ENCODE peak calls at places on chromosomes 2 and 18, in eight cellular contexts. One of them, this sample, is unnamed.

GRCh38 chr2:191382801-191383200 is 137.6 kb downstream of the MYO1B start:
- DNase-seq in AG09309: no peak
- DNase-seq in WERI-Rb-1: no peak
- DNase-seq in A673: no peak
- DNase-seq in stomach: peak; percentile 79
- DNase-seq in heart right ventricle: no peak
- DNase-seq in mammary epithelial cell: peak; percentile 23
- DNase-seq in cardiac fibroblast: peak; percentile 89
- DNase-seq in this sample: peak; percentile 93

GRCh38 chr2:219912530-219912929 is 285.1 kb downstream of the SLC4A3 start:
- DNase-seq in heart right ventricle: no peak
- DNase-seq in cardiac fibroblast: no peak
- DNase-seq in WERI-Rb-1: no peak
- DNase-seq in A673: no peak
- DNase-seq in stomach: no peak
- DNase-seq in AG09309: peak; percentile 14
- DNase-seq in mammary epithelial cell: peak; percentile 28
- DNase-seq in this sample: peak; percentile 28

GRCh38 chr2:98705333-98705617 is 25.7 kb downstream of the MGAT4A start:
- DNase-seq in cardiac fibroblast: no peak
- DNase-seq in WERI-Rb-1: no peak
- DNase-seq in heart right ventricle: no peak
- DNase-seq in A673: no peak
- DNase-seq in AG09309: no peak
- DNase-seq in stomach: no peak
- DNase-seq in mammary epithelial cell: no peak
- DNase-seq in this sample: no peak

GRCh38 chr2:190576565-190576964 is 42.0 kb upstream of the NEMP2 start:
- DNase-seq in heart right ventricle: no peak
- DNase-seq in stomach: no peak
- DNase-seq in mammary epithelial cell: peak; percentile 77
- DNase-seq in cardiac fibroblast: no peak
- DNase-seq in AG09309: no peak
- DNase-seq in WERI-Rb-1: no peak
- DNase-seq in A673: no peak
- DNase-seq in this sample: peak; percentile 46

GRCh38 chr2:202339052-202339870 is 36.9 kb upstream of the BMPR2 start:
- DNase-seq in A673: peak; percentile 29
- DNase-seq in heart right ventricle: no peak
- DNase-seq in stomach: no peak
- DNase-seq in AG09309: no peak
- DNase-seq in mammary epithelial cell: peak; percentile 53
- DNase-seq in cardiac fibroblast: peak; percentile 79
- DNase-seq in WERI-Rb-1: no peak
- DNase-seq in this sample: peak; percentile 90

GRCh38 chr18:77009675-77010074 is 122.9 kb downstream of the MBP start:
- DNase-seq in cardiac fibroblast: no peak
- DNase-seq in mammary epithelial cell: no peak
- DNase-seq in A673: no peak
- DNase-seq in stomach: no peak
- DNase-seq in AG09309: no peak
- DNase-seq in WERI-Rb-1: no peak
- DNase-seq in heart right ventricle: no peak
- DNase-seq in this sample: no peak

GRCh38 chr2:229794636-229795035 is 80.3 kb upstream of the DNER start:
- DNase-seq in AG09309: no peak
- DNase-seq in heart right ventricle: no peak
- DNase-seq in cardiac fibroblast: no peak
- DNase-seq in WERI-Rb-1: no peak
- DNase-seq in mammary epithelial cell: no peak
- DNase-seq in A673: no peak
- DNase-seq in stomach: no peak
- DNase-seq in this sample: no peak

GRCh38 chr2:237344972-237345870 is 68.7 kb downstream of the COL6A3 start:
- DNase-seq in mammary epithelial cell: no peak
- DNase-seq in cardiac fibroblast: peak; percentile 50
- DNase-seq in A673: no peak
- DNase-seq in stomach: no peak
- DNase-seq in AG09309: no peak
- DNase-seq in heart right ventricle: no peak
- DNase-seq in WERI-Rb-1: no peak
- DNase-seq in this sample: no peak

GRCh38 chr18:39909706-39910105 is 2045.3 kb upstream of the PIK3C3 start:
- DNase-seq in mammary epithelial cell: no peak
- DNase-seq in heart right ventricle: no peak
- DNase-seq in cardiac fibroblast: peak; percentile 11
- DNase-seq in A673: no peak
- DNase-seq in WERI-Rb-1: no peak
- DNase-seq in stomach: no peak
- DNase-seq in AG09309: no peak
- DNase-seq in this sample: no peak

GRCh38 chr18:24560511-24560981 is 100.1 kb downstream of the HRH4 start:
- DNase-seq in cardiac fibroblast: no peak
- DNase-seq in stomach: no peak
- DNase-seq in WERI-Rb-1: no peak
- DNase-seq in mammary epithelial cell: peak; percentile 74
- DNase-seq in AG09309: no peak
- DNase-seq in heart right ventricle: no peak
- DNase-seq in A673: no peak
- DNase-seq in this sample: peak; percentile 75

GRCh38 chr18:56565596-56566355 is 72.6 kb downstream of the TXNL1 start:
- DNase-seq in AG09309: peak; percentile 97
- DNase-seq in heart right ventricle: no peak
- DNase-seq in A673: no peak
- DNase-seq in WERI-Rb-1: peak; percentile 26
- DNase-seq in mammary epithelial cell: no peak
- DNase-seq in stomach: no peak
- DNase-seq in cardiac fibroblast: peak; percentile 87
- DNase-seq in this sample: peak; percentile 51

GRCh38 chr2:203782262-203782976 is 76.0 kb downstream of the CD28 start:
- DNase-seq in heart right ventricle: no peak
- DNase-seq in mammary epithelial cell: peak; percentile 94
- DNase-seq in WERI-Rb-1: peak; percentile 54
- DNase-seq in cardiac fibroblast: peak; percentile 98
- DNase-seq in stomach: peak; percentile 34
- DNase-seq in AG09309: peak; percentile 93
- DNase-seq in A673: peak; percentile 83
- DNase-seq in this sample: peak; percentile 93

GRCh38 chr18:79496978-79497637 is 101.4 kb downstream of the NFATC1 start:
- DNase-seq in WERI-Rb-1: no peak
- DNase-seq in A673: peak; percentile 73
- DNase-seq in mammary epithelial cell: no peak
- DNase-seq in stomach: no peak
- DNase-seq in cardiac fibroblast: peak; percentile 88
- DNase-seq in AG09309: no peak
- DNase-seq in heart right ventricle: no peak
- DNase-seq in this sample: no peak

GRCh38 chr2:191366199-191366598 is 121.0 kb downstream of the MYO1B start:
- DNase-seq in WERI-Rb-1: no peak
- DNase-seq in AG09309: peak; percentile 94
- DNase-seq in stomach: no peak
- DNase-seq in A673: no peak
- DNase-seq in cardiac fibroblast: peak; percentile 74
- DNase-seq in heart right ventricle: no peak
- DNase-seq in mammary epithelial cell: no peak
- DNase-seq in this sample: no peak

GRCh38 chr2:72770879-72771461 is 54.9 kb downstream of the EXOC6B start:
- DNase-seq in A673: peak; percentile 82
- DNase-seq in cardiac fibroblast: peak; percentile 88
- DNase-seq in heart right ventricle: no peak
- DNase-seq in WERI-Rb-1: peak; percentile 61
- DNase-seq in mammary epithelial cell: peak; percentile 60
- DNase-seq in stomach: peak; percentile 51
- DNase-seq in AG09309: peak; percentile 46
- DNase-seq in this sample: peak; percentile 82

GRCh38 chr2:25528173-25528572 is 145.2 kb downstream of the DTNB start:
- DNase-seq in A673: no peak
- DNase-seq in mammary epithelial cell: peak; percentile 75
- DNase-seq in stomach: no peak
- DNase-seq in heart right ventricle: no peak
- DNase-seq in cardiac fibroblast: peak; percentile 76
- DNase-seq in WERI-Rb-1: no peak
- DNase-seq in AG09309: no peak
- DNase-seq in this sample: peak; percentile 48

GRCh38 chr2:127146820-127147502 is 40.0 kb upstream of the BIN1 start:
- DNase-seq in mammary epithelial cell: no peak
- DNase-seq in heart right ventricle: no peak
- DNase-seq in cardiac fibroblast: peak; percentile 36
- DNase-seq in AG09309: no peak
- DNase-seq in WERI-Rb-1: peak; percentile 91
- DNase-seq in A673: no peak
- DNase-seq in stomach: no peak
- DNase-seq in this sample: no peak

GRCh38 chr2:854460-854859 is 96.2 kb upstream of the SNTG2 start:
- DNase-seq in stomach: peak; percentile 60
- DNase-seq in heart right ventricle: no peak
- DNase-seq in A673: no peak
- DNase-seq in AG09309: no peak
- DNase-seq in mammary epithelial cell: no peak
- DNase-seq in cardiac fibroblast: peak; percentile 24
- DNase-seq in WERI-Rb-1: peak; percentile 78
- DNase-seq in this sample: no peak

GRCh38 chr2:8312221-8312620 is 369.6 kb upstream of the ID2 start:
- DNase-seq in heart right ventricle: no peak
- DNase-seq in AG09309: no peak
- DNase-seq in WERI-Rb-1: peak; percentile 81
- DNase-seq in stomach: no peak
- DNase-seq in A673: no peak
- DNase-seq in cardiac fibroblast: no peak
- DNase-seq in mammary epithelial cell: no peak
- DNase-seq in this sample: no peak

GRCh38 chr18:10822457-10822856 is 296.6 kb downstream of the NAPG start:
- DNase-seq in mammary epithelial cell: no peak
- DNase-seq in cardiac fibroblast: no peak
- DNase-seq in stomach: no peak
- DNase-seq in WERI-Rb-1: no peak
- DNase-seq in A673: peak; percentile 95
- DNase-seq in AG09309: no peak
- DNase-seq in heart right ventricle: no peak
- DNase-seq in this sample: no peak

DNA sequence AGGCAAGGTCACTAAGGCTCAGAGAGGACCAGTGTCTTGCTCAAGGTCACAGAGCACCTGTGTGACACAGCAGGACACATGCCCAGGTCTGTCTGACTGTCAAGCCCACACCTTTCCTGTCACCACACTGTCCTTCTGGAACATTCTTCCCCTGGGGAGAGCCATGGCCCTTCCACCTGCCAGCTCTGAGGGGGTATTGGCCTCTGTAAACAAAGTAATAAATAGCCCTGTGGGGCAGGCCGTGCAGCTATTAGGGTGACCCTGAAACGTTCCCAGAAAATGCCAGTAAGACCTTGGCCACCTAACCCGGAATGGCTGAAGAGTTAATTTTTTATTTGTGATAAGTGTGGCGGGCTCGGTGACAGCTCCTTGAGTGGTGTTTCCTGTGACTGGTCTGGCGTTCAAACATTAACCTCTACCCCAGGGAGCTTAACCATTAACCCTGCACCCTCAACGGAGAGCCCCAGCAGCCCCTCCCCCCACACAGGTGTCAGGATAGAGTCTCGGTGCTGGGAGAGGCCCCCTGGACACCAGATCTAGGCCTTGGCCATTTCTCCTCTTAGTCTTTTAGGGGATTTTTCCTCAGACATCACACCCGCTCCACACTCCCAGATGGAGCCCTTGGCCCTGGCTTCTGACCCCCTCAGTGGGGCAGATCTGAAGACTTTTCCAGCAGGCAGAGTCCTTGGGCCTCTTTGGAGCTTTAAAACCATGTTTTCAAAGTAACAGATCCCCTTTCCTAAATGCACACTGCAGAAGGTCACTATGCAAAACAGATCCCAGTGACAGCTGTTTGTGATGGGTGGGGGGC is 36.6 kb downstream of the SCTR start:
- DNase-seq in mammary epithelial cell: no peak
- DNase-seq in WERI-Rb-1: no peak
- DNase-seq in stomach: peak; percentile 83
- DNase-seq in cardiac fibroblast: no peak
- DNase-seq in heart right ventricle: no peak
- DNase-seq in AG09309: no peak
- DNase-seq in A673: no peak
- DNase-seq in this sample: no peak
- H3K4me3 ChIP-seq in mammary epithelial cell: no peak overlapping the region
- H3K4me3 ChIP-seq in WERI-Rb-1: no peak overlapping the region
- H3K4me3 ChIP-seq in stomach: no peak overlapping the region
- H3K4me3 ChIP-seq in cardiac fibroblast: no peak overlapping the region
- H3K4me3 ChIP-seq in heart right ventricle: no peak overlapping the region
- H3K4me3 ChIP-seq in AG09309: no peak overlapping the region
- H3K4me3 ChIP-seq in A673: no peak overlapping the region
- H3K4me3 ChIP-seq in this sample: no peak overlapping the region

DNA sequence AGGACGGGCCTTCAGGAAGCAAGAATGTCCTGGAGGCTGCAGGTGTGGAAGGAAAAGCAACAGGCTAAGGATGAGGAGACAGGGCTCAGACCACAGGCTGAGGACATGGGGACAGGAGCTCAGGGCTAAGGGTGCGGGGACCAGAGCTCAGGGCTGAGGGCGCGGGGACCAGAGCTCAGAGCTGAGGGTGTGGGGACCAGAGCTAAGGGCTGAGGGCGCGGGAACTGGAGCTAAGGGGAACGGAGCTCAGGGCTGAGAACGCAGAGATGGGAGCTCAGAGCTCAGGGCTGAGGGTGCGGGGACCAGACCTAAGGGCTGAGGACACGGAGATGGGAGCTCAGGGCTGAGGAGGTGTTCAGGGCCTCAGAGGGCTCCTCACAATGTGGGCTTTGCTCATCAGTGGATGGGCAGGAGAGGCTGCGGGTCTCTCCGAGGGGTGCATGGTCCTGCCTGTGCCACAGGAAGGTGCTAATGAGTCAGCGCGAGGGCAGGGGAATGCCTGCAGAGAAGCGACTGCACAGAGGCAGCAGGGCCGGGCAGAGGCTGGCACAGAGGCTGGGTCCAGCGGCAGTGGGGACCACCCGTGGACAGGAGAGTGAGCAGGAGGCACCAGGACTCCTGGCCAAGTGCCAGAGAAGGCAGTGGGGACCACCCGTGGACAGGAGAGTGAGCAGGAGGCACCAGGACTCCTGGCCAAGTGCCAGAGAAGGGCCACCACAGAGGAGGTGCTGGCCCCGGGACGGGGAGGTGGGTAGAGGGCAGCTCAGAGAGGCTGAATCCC is 271.7 kb downstream of the TWIST2 start:
- DNase-seq in mammary epithelial cell: no peak
- DNase-seq in A673: no peak
- DNase-seq in heart right ventricle: peak; percentile 8
- DNase-seq in cardiac fibroblast: no peak
- DNase-seq in WERI-Rb-1: no peak
- DNase-seq in stomach: no peak
- DNase-seq in AG09309: no peak
- DNase-seq in this sample: no peak
- TF ChIP-seq CTCF in mammary epithelial cell: no peak
- TF ChIP-seq CTCF in A673: no peak
- TF ChIP-seq CTCF in heart right ventricle: no peak
- TF ChIP-seq CTCF in cardiac fibroblast: no peak
- TF ChIP-seq CTCF in WERI-Rb-1: no peak
- TF ChIP-seq CTCF in stomach: no peak
- TF ChIP-seq CTCF in AG09309: peak; percentile 16
- TF ChIP-seq CTCF in this sample: no peak

GRCh38 chr2:233556756-233557736 is 9.5 kb downstream of the USP40 start:
- DNase-seq in A673: peak; percentile 43
- DNase-seq in mammary epithelial cell: peak; percentile 92
- DNase-seq in WERI-Rb-1: no peak
- DNase-seq in AG09309: peak; percentile 78
- DNase-seq in stomach: no peak
- DNase-seq in cardiac fibroblast: peak; percentile 58
- DNase-seq in heart right ventricle: no peak
- DNase-seq in this sample: peak; percentile 81
- H3K4me3 ChIP-seq in A673: no peak overlapping the region
- H3K4me3 ChIP-seq in mammary epithelial cell: no peak overlapping the region
- H3K4me3 ChIP-seq in WERI-Rb-1: no peak overlapping the region
- H3K4me3 ChIP-seq in AG09309: no peak overlapping the region
- H3K4me3 ChIP-seq in stomach: no peak overlapping the region
- H3K4me3 ChIP-seq in cardiac fibroblast: no peak overlapping the region
- H3K4me3 ChIP-seq in heart right ventricle: no peak overlapping the region
- H3K4me3 ChIP-seq in this sample: no peak overlapping the region

GRCh38 chr2:108855194-108855593 is 68.6 kb downstream of the CCDC138 start:
- DNase-seq in AG09309: no peak
- DNase-seq in mammary epithelial cell: peak; percentile 37
- DNase-seq in heart right ventricle: no peak
- DNase-seq in cardiac fibroblast: peak; percentile 26
- DNase-seq in stomach: no peak
- DNase-seq in WERI-Rb-1: no peak
- DNase-seq in A673: peak; percentile 15
- DNase-seq in this sample: peak; percentile 60
- TF ChIP-seq CTCF in AG09309: peak; percentile 12
- TF ChIP-seq CTCF in mammary epithelial cell: peak; percentile 36
- TF ChIP-seq CTCF in heart right ventricle: peak; percentile 15
- TF ChIP-seq CTCF in cardiac fibroblast: no peak
- TF ChIP-seq CTCF in stomach: peak; percentile 15
- TF ChIP-seq CTCF in WERI-Rb-1: no peak
- TF ChIP-seq CTCF in A673: peak; percentile 34
- TF ChIP-seq CTCF in this sample: peak; percentile 39